ENCODE peak calls at places on chromosomes 7 and 10, in six cellular contexts. Y, V, Z, K, F and E are unnamed samples.

GRCh38 chr7:33250421-33250827 is 121.1 kb downstream of the BBS9 start:
- DNase-seq in K (no peak), F (no peak), Y (no peak), Z (no peak), V (no peak), E (peak; percentile 8)

GRCh38 chr7:121046893-121047468 is 58.5 kb downstream of the CPED1 start:
- DNase-seq in K (no peak), Z (no peak), F (no peak), V (no peak), Y (no peak), E (no peak)

GRCh38 chr10:63700209-63700934 is 179.2 kb downstream of the REEP3 start:
- DNase-seq in F (no peak), Z (peak; percentile 43), V (no peak), K (peak; percentile 54), Y (no peak), E (peak; percentile 92)

GRCh38 chr7:26460326-26460725 is 168.7 kb downstream of the SNX10 start:
- DNase-seq in F (no peak), K (no peak), V (no peak), Y (no peak), Z (peak; percentile 47), E (no peak)

GRCh38 chr10:127414024-127414423 is 135.1 kb upstream of the NPS start:
- DNase-seq in F (no peak), V (no peak), Y (no peak), Z (no peak), K (no peak), E (no peak)

GRCh38 chr7:151851160-151851751 is 25.7 kb downstream of the PRKAG2 start:
- DNase-seq in Z (peak; percentile 71), K (no peak), V (peak; percentile 76), F (no peak), Y (peak; percentile 40), E (no peak)

GRCh38 chr7:90595801-90596683 is at the start of gene CDK14:
- DNase-seq in V (peak; percentile 86), Y (peak; percentile 88), Z (peak; percentile 84), K (peak; percentile 66), F (peak; percentile 91), E (no peak)

GRCh38 chr7:50446542-50446960 is 3.6 kb downstream of the FIGNL1 start:
- DNase-seq in K (no peak), Z (no peak), F (no peak), Y (no peak), V (peak; percentile 51), E (peak; percentile 21)

GRCh38 chr10:52115823-52116222 is 198.3 kb upstream of the DKK1 start:
- DNase-seq in V (no peak), Y (no peak), K (no peak), F (no peak), Z (no peak), E (no peak)

GRCh38 chr7:76216683-76217082 is 15.0 kb downstream of the SRRM3 start:
- DNase-seq in Y (no peak), V (no peak), Z (no peak), F (no peak), K (no peak), E (no peak)
- H3K27ac ChIP-seq in Y (no peak overlapping the region), V (no peak overlapping the region), Z (no peak overlapping the region), F (no peak overlapping the region), K (no peak overlapping the region), E (no peak overlapping the region)

GRCh38 chr10:99658622-99659030 is 683 bp upstream of the ENTPD7 start:
- DNase-seq in Z (peak; percentile 59), Y (peak; percentile 31), V (peak; percentile 66), K (no peak), F (peak; percentile 40), E (no peak)

GRCh38 chr10:99660662-99661369 is 1.5 kb downstream of the ENTPD7 start:
- DNase-seq in Y (no peak), K (no peak), V (no peak), Z (no peak), F (no peak), E (no peak)

GRCh38 chr10:99661370-99661749 is 2.1 kb downstream of the ENTPD7 start:
- DNase-seq in Z (no peak), F (no peak), Y (no peak), V (no peak), K (peak; percentile 37), E (peak; percentile 52)

GRCh38 chr10:99659868-99660366 is 608 bp downstream of the ENTPD7 start:
- DNase-seq in V (no peak), Z (no peak), K (no peak), Y (no peak), F (peak; percentile 30), E (no peak)

GRCh38 chr10:99659031-99659867 is at the start of gene ENTPD7:
- DNase-seq in F (peak; percentile 99), Z (peak; percentile 97), K (peak; percentile 99), Y (peak; percentile 95), V (peak; percentile 97), E (peak; percentile 87)
- TF ChIP-seq CTCF in F (no peak), Z (no peak), K (no peak), Y (peak; percentile 62), V (peak; percentile 70), E (peak; percentile 16)

GRCh38 chr7:128353610-128354009 is 7.9 kb downstream of the PRRT4 start:
- DNase-seq in Z (no peak), F (no peak), V (no peak), K (no peak), Y (no peak), E (no peak)

GRCh38 chr7:128359336-128359735 is 2.2 kb downstream of the PRRT4 start:
- DNase-seq in F (no peak), Z (no peak), K (no peak), V (no peak), Y (no peak), E (no peak)

GRCh38 chr7:128358233-128358632 is 3.3 kb downstream of the PRRT4 start:
- DNase-seq in Z (no peak), F (no peak), Y (no peak), V (no peak), K (no peak), E (no peak)

GRCh38 chr7:128357366-128357662 is 4.2 kb downstream of the PRRT4 start:
- DNase-seq in Z (no peak), F (no peak), Y (no peak), K (no peak), V (no peak), E (no peak)

GRCh38 chr7:128356546-128357365 is 4.7 kb downstream of the PRRT4 start:
- DNase-seq in Y (no peak), V (no peak), Z (no peak), K (no peak), F (no peak), E (no peak)
- H3K4me3 ChIP-seq in Y (no peak overlapping the region), V (no peak overlapping the region), Z (no peak overlapping the region), K (no peak overlapping the region), F (no peak overlapping the region), E (no peak overlapping the region)

DNA sequence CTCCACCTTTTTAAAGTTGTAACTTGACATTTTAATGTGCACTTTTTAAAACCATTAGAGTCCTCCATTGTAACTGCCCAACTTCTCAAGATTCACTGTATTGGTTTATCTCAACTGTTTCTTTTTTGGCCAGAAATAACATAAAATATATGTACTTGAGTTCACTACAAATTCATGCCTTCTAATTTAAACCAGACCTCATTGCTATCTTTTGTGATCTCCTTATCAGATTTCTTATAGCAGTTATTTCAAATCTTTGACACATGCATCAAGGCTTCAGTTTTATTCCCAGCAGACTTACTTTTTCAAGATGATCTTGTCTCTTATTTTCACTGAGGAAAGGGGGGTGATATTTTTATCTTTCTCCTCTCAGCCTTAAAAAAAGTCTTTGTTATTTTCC is 154.3 kb downstream of the PHF14 start:
- DNase-seq in Y (no peak), F (no peak), K (no peak), Z (no peak), V (no peak), E (no peak)
- H3K27ac ChIP-seq in Y (no peak overlapping the region), F (no peak overlapping the region), K (no peak overlapping the region), Z (no peak overlapping the region), V (no peak overlapping the region), E (no peak overlapping the region)

GRCh38 chr7:133059263-133059662 is 22.6 kb downstream of the CHCHD3 start:
- DNase-seq in V (no peak), K (no peak), F (no peak), Z (no peak), Y (no peak), E (no peak)
- TF ChIP-seq CTCF in V (no peak), K (no peak), F (no peak), Z (no peak), Y (no peak), E (no peak)

GRCh38 chr10:44969854-44970253 is 8.8 kb downstream of the DEPP1 start:
- DNase-seq in V (no peak), Z (peak; percentile 66), Y (peak; percentile 66), F (no peak), K (no peak), E (no peak)
- H3K4me3 ChIP-seq in V (no peak overlapping the region), Z (no peak overlapping the region), Y (no peak overlapping the region), F (no peak overlapping the region), K (no peak overlapping the region), E (no peak overlapping the region)